ENCODE peak calls at places on chromosome 18, in nine cellular contexts. P, V, U, N, R, T, A, Z and Q are unnamed samples. For H3K36me3, the result is how much of the 10 kb centered on the place peaks cover.

GRCh38 chr18:295756-296155 is 27.9 kb upstream of the THOC1 start:
- DNase-seq in R (no peak), Z (peak), N (no peak), T (no peak), A (no peak), V (no peak), U (no peak), P (no peak), Q (no peak)

GRCh38 chr18:60543646-60544045 is 171.1 kb upstream of the MC4R start:
- DNase-seq in A (no peak), R (no peak), T (no peak), U (no peak), Z (no peak), N (no peak), P (no peak), V (no peak), Q (no peak)

GRCh38 chr18:28794459-28795245 is 617.7 kb upstream of the CDH2 start:
- DNase-seq in T (no peak), U (no peak), A (no peak), N (no peak), R (no peak), P (no peak), Z (peak), V (no peak), Q (no peak)

GRCh38 chr18:58484989-58485962 is 143.6 kb downstream of the ALPK2 start:
- DNase-seq in N (no peak), V (no peak), T (peak), A (no peak), U (no peak), R (no peak), P (peak), Z (no peak), Q (no peak)

GRCh38 chr18:63890226-63890949 is 2.9 kb downstream of the SERPINB2 start:
- DNase-seq in V (no peak), T (no peak), P (no peak), R (no peak), Z (no peak), U (no peak), N (no peak), A (no peak), Q (no peak)

GRCh38 chr18:23658296-23658695 is 4.4 kb downstream of the ANKRD29 start:
- DNase-seq in N (no peak), V (no peak), R (no peak), A (no peak), U (no peak), T (no peak), P (no peak), Z (no peak), Q (no peak)

GRCh38 chr18:65146615-65147014 is 604.2 kb upstream of the CDH7 start:
- DNase-seq in A (no peak), N (no peak), T (no peak), V (no peak), U (no peak), R (no peak), Z (no peak), P (no peak), Q (no peak)

GRCh38 chr18:63890950-63891304 is 3.4 kb downstream of the SERPINB2 start:
- DNase-seq in Z (peak), T (no peak), P (no peak), R (no peak), A (no peak), U (no peak), N (peak), V (no peak), Q (no peak)

GRCh38 chr18:79182047-79182713 is 113.0 kb downstream of the ATP9B start:
- DNase-seq in N (no peak), P (peak), Z (no peak), V (no peak), R (no peak), U (no peak), A (no peak), T (peak), Q (no peak)

GRCh38 chr18:79360933-79361332 is 34.8 kb upstream of the NFATC1 start:
- DNase-seq in T (no peak), Z (no peak), R (no peak), P (no peak), U (no peak), N (no peak), A (no peak), V (no peak), Q (no peak)

GRCh38 chr18:23710068-23710527 is 20.8 kb downstream of the LAMA3 start:
- DNase-seq in V (no peak), R (no peak), T (no peak), U (no peak), P (no peak), A (no peak), Z (peak), N (peak), Q (no peak)

GRCh38 chr18:62555135-62555534 is 32.3 kb downstream of the ZCCHC2 start:
- DNase-seq in V (no peak), Z (peak), P (no peak), U (no peak), R (no peak), A (no peak), T (no peak), N (peak), Q (no peak)

DNA sequence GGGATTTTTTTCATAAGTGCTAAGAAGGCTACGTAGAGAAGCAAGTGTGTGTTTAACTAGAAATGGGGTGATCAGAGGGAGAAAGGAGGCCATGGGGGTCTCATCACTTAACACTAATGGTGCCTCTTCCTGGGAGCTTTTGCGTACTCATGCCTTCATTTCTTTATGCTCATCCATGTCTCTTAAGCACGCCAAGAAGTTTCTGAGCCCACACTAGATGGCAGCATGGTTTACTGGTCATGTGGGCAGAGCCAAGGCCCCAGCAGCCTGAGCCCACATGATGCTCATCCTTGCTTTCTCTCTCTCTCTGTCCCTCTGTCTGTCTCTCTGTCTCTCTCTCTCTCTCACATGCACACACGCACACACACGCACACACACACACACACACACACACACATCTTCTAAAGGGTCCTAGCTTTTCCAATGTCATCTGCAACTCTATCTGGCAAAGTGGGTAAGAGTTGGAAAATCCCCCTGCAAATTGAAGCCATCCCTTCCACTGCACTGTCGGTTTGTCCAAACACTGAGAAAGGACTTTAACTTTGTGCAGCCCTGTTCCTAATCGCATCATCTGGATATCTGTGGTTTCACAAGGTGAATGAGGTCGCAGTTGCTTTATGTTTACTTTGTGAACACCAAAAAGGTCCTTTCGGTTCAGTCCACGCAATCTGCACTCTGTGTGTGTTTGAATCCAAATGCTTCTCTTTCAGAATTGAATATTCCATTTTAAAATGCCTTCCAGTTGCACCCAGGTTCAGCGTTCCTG is 137.2 kb upstream of the CCDC68 start:
- DNase-seq in N (peak), A (no peak), Z (peak), R (peak), V (no peak), U (no peak), P (peak), T (peak), Q (peak)
- TF ChIP-seq CTCF in N (peak), A (no peak), Z (peak), R (peak), V (no peak), U (peak), P (peak), T (no peak), Q (no peak)

GRCh38 chr18:76873311-76873710 is 51.0 kb downstream of the ZNF236 start:
- DNase-seq in N (no peak), A (no peak), U (no peak), T (no peak), Z (no peak), V (no peak), R (no peak), P (no peak), Q (no peak)
- H3K36me3 ChIP-seq in N (under half), A (under half), U (under half), T (under half), Z (under half), V (under half), R (under half), P (under half), Q (under half)

GRCh38 chr18:56152547-56152946 is 485.8 kb downstream of the TXNL1 start:
- DNase-seq in T (no peak), A (no peak), P (no peak), V (no peak), N (no peak), Z (no peak), U (no peak), R (no peak), Q (no peak)

GRCh38 chr18:56148373-56148772 is 490.0 kb downstream of the TXNL1 start:
- DNase-seq in P (no peak), T (no peak), V (no peak), R (no peak), U (no peak), Z (peak), N (no peak), A (no peak), Q (no peak)

GRCh38 chr18:56146565-56146964 is 491.8 kb downstream of the TXNL1 start:
- DNase-seq in N (no peak), V (no peak), T (no peak), R (no peak), P (no peak), U (no peak), Z (no peak), A (no peak), Q (no peak)
- TF ChIP-seq CTCF in N (no peak), V (no peak), T (no peak), R (no peak), P (no peak), U (no peak), Z (no peak), A (no peak), Q (no peak)

GRCh38 chr18:9756566-9757470 is 48.7 kb downstream of the RAB31 start:
- DNase-seq in R (no peak), A (no peak), T (no peak), P (no peak), Z (no peak), V (no peak), N (no peak), U (no peak), Q (no peak)

GRCh38 chr18:9757851-9758587 is 49.9 kb downstream of the RAB31 start:
- DNase-seq in V (no peak), A (no peak), U (no peak), P (no peak), N (peak), Z (peak), R (no peak), T (no peak), Q (no peak)

GRCh38 chr18:9753863-9754262 is 45.8 kb downstream of the RAB31 start:
- DNase-seq in N (no peak), U (no peak), T (no peak), R (no peak), V (no peak), P (no peak), A (no peak), Z (no peak), Q (no peak)

GRCh38 chr18:9755603-9756002 is 47.5 kb downstream of the RAB31 start:
- DNase-seq in P (no peak), V (no peak), T (no peak), R (peak), N (no peak), Z (peak), A (no peak), U (no peak), Q (no peak)

GRCh38 chr18:9755110-9755509 is 47.0 kb downstream of the RAB31 start:
- DNase-seq in V (no peak), Z (no peak), T (no peak), N (no peak), A (no peak), U (no peak), R (no peak), P (no peak), Q (no peak)
- H3K36me3 ChIP-seq in V (under half), Z (under half), T (under half), N (under half), A (under half), U (under half), R (under half), P (under half), Q (under half)

GRCh38 chr18:48043166-48043565 is 112.7 kb upstream of the SMAD2 start:
- DNase-seq in T (no peak), A (no peak), Z (no peak), V (no peak), N (no peak), P (no peak), U (no peak), R (no peak), Q (no peak)
- TF ChIP-seq CTCF in T (no peak), A (no peak), Z (no peak), V (no peak), N (no peak), P (no peak), U (no peak), R (no peak), Q (no peak)

DNA sequence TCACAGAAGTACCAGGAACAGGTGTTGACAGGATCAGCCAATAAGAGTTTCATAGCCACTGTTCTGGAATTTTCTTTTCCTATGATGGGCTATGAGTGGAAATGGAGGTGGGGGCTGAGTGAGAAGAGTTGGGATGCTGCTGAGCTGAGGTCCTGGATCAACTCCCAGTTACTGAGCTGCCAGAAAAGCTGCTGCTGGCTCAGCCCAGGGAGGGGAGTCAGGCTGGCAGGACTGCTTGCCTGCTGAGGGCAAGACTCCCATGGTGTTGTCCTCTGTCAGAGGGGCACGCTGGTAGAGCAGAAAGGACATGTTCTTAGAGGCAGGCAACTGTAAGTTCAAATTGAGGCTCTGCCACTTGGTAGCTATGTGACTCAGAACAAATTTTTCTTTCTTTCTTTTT is 11.8 kb downstream of the TPGS2 start:
- DNase-seq in V (no peak), A (no peak), R (no peak), U (no peak), T (no peak), Z (no peak), N (no peak), P (no peak), Q (no peak)
- H3K36me3 ChIP-seq in V (under half), A (under half), R (under half), U (under half), T (under half), Z (under half), N (half or more), P (under half), Q (under half)

GRCh38 chr18:30405038-30405437 is 637.5 kb downstream of the DSC3 start:
- DNase-seq in T (no peak), Z (no peak), A (no peak), N (no peak), R (no peak), P (no peak), V (no peak), U (no peak), Q (no peak)
- TF ChIP-seq CTCF in T (no peak), Z (no peak), A (no peak), N (no peak), R (no peak), P (no peak), V (no peak), U (no peak), Q (no peak)

GRCh38 chr18:9113468-9114149 is 11.1 kb downstream of the NDUFV2 start:
- DNase-seq in Z (no peak), A (no peak), P (no peak), V (no peak), T (no peak), R (no peak), N (no peak), U (no peak), Q (no peak)
- H3K36me3 ChIP-seq in Z (under half), A (under half), P (under half), V (under half), T (under half), R (under half), N (half or more), U (under half), Q (under half)